ENCODE peak calls at places on chromosomes 16 and 17, in nine cellular contexts. G is fibroblast of pulmonary artery; L is substantia nigra; B is stimulated activated CD8-positive, alpha-beta memory T cell treated with anti-CD3 and anti-CD28 coated beads, Interleukin-4, amount 100 ng/mL, for 24 hours; A is stomach; J is NCI-H748 treated with DMSO at 0.1 percent for 48 hours; X is activated T-cell treated with anti-CD3 and anti-CD28 coated beads for 4 hours; D is WTC11; Z is NCI-H460. U is an unnamed sample.

GRCh38 chr17:49513616-49514373 is 18.7 kb downstream of the NGFR start:
- DNase-seq in G (no peak), L (no peak), B (no peak), A (no peak), J (no peak), X (no peak), D (no peak), Z (no peak), U (no peak)

GRCh38 chr17:20206591-20206990 is 197.4 kb downstream of the SPECC1 start:
- DNase-seq in G (peak; percentile 56), L (no peak), B (no peak), A (no peak), J (no peak), X (no peak), D (no peak), Z (no peak), U (no peak)

GRCh38 chr17:78351449-78352006 is 8.3 kb downstream of the SOCS3 start:
- DNase-seq in G (peak; percentile 100), L (peak; percentile 83), B (no peak), A (peak; percentile 73), J (no peak), X (no peak), D (peak; percentile 75), Z (peak; percentile 67), U (no peak)

GRCh38 chr17:63516910-63517824 is 6.0 kb upstream of the KCNH6 start:
- DNase-seq in G (peak; percentile 18), L (no peak), B (peak; percentile 11), A (no peak), J (no peak), X (no peak), D (no peak), Z (no peak), U (no peak)

GRCh38 chr17:58595194-58595792 is 80.9 kb upstream of the MTMR4 start:
- DNase-seq in G (no peak), L (no peak), B (no peak), A (no peak), J (no peak), X (no peak), D (no peak), Z (no peak), U (peak; percentile 6)

GRCh38 chr16:65071371-65072311 is 50.2 kb downstream of the CDH11 start:
- DNase-seq in G (peak; percentile 38), L (peak; percentile 44), B (no peak), A (no peak), J (no peak), X (no peak), D (no peak), Z (no peak), U (no peak)

GRCh38 chr17:64024781-64025731 is 4.6 kb upstream of the ICAM2 start:
- DNase-seq in G (peak; percentile 13), L (no peak), B (no peak), A (no peak), J (no peak), X (no peak), D (no peak), Z (no peak), U (no peak)

GRCh38 chr17:44585315-44585714 is 28.0 kb downstream of the FZD2 start:
- DNase-seq in G (no peak), L (no peak), B (no peak), A (no peak), J (no peak), X (no peak), D (no peak), Z (no peak), U (no peak)

GRCh38 chr16:84444476-84444875 is 60.0 kb downstream of the MEAK7 start:
- DNase-seq in G (no peak), L (no peak), B (no peak), A (no peak), J (no peak), X (no peak), D (no peak), Z (no peak), U (no peak)

GRCh38 chr17:66397486-66397885 is 95.1 kb downstream of the PRKCA start:
- DNase-seq in G (no peak), L (no peak), B (no peak), A (no peak), J (no peak), X (no peak), D (no peak), Z (no peak), U (no peak)

GRCh38 chr16:89602273-89602951 is 11.0 kb upstream of the DPEP1 start:
- DNase-seq in G (peak; percentile 87), L (no peak), B (peak; percentile 58), A (no peak), J (peak; percentile 3), X (peak; percentile 65), D (peak; percentile 51), Z (peak; percentile 16), U (peak; percentile 18)

U was measured in GF-D8.